ENCODE peak calls at places on chromosomes 3 and 15, in five cellular contexts. One of them, this sample, is unnamed.
A peak's percentile ranks its signal among the peaks of the same experiment; 100 is the strongest.

GRCh38 chr3:94647131-94647530 is 584.3 kb downstream of the NSUN3 start:
- DNase-seq in A549: peak; percentile 45
- DNase-seq in left lung: no peak
- DNase-seq in mesenchymal stem cell: no peak
- DNase-seq in HCT116: no peak
- DNase-seq in this sample: no peak

GRCh38 chr3:57163751-57164150 is 1.4 kb downstream of the IL17RD start:
- DNase-seq in HCT116: no peak
- DNase-seq in A549: no peak
- DNase-seq in mesenchymal stem cell: no peak
- DNase-seq in left lung: no peak
- DNase-seq in this sample: no peak

GRCh38 chr15:53307952-53308624 is 451.4 kb downstream of the WDR72 start:
- DNase-seq in HCT116: no peak
- DNase-seq in mesenchymal stem cell: no peak
- DNase-seq in A549: peak; percentile 72
- DNase-seq in left lung: no peak
- DNase-seq in this sample: no peak

GRCh38 chr3:149336925-149337324 is 3.5 kb upstream of the TM4SF18 start:
- DNase-seq in mesenchymal stem cell: no peak
- DNase-seq in A549: no peak
- DNase-seq in left lung: no peak
- DNase-seq in HCT116: no peak
- DNase-seq in this sample: no peak

GRCh38 chr15:79779739-79780138 is 117.1 kb downstream of the MTHFS start:
- DNase-seq in HCT116: no peak
- DNase-seq in mesenchymal stem cell: no peak
- DNase-seq in left lung: no peak
- DNase-seq in A549: no peak
- DNase-seq in this sample: no peak

GRCh38 chr3:12793701-12794100 is 2.8 kb upstream of the CAND2 start:
- DNase-seq in mesenchymal stem cell: no peak
- DNase-seq in A549: no peak
- DNase-seq in HCT116: no peak
- DNase-seq in left lung: no peak
- DNase-seq in this sample: no peak

GRCh38 chr3:181722156-181722555 is 10.4 kb downstream of the SOX2 start:
- DNase-seq in mesenchymal stem cell: no peak
- DNase-seq in left lung: no peak
- DNase-seq in A549: no peak
- DNase-seq in HCT116: no peak
- DNase-seq in this sample: no peak

GRCh38 chr3:135837977-135838636 is 127.4 kb upstream of the PPP2R3A start:
- DNase-seq in HCT116: no peak
- DNase-seq in A549: no peak
- DNase-seq in mesenchymal stem cell: no peak
- DNase-seq in left lung: no peak
- DNase-seq in this sample: no peak

GRCh38 chr3:76352069-76352847 is 566.9 kb upstream of the ZNF717 start:
- DNase-seq in left lung: no peak
- DNase-seq in HCT116: no peak
- DNase-seq in A549: no peak
- DNase-seq in mesenchymal stem cell: peak; percentile 28
- DNase-seq in this sample: no peak

GRCh38 chr3:136957751-136958288 is at the start of gene IL20RB:
- DNase-seq in left lung: no peak
- DNase-seq in mesenchymal stem cell: peak; percentile 37
- DNase-seq in HCT116: peak; percentile 62
- DNase-seq in A549: peak; percentile 14
- DNase-seq in this sample: no peak

GRCh38 chr15:39801641-39802309 is 19.1 kb upstream of the FSIP1 start:
- DNase-seq in mesenchymal stem cell: peak; percentile 32
- DNase-seq in HCT116: peak; percentile 46
- DNase-seq in left lung: no peak
- DNase-seq in A549: peak; percentile 48
- DNase-seq in this sample: no peak

GRCh38 chr3:16474304-16474703 is 39.2 kb downstream of the RFTN1 start:
- DNase-seq in HCT116: no peak
- DNase-seq in mesenchymal stem cell: peak; percentile 84
- DNase-seq in A549: no peak
- DNase-seq in left lung: no peak
- DNase-seq in this sample: no peak

GRCh38 chr3:34793066-34793465 is 846.3 kb upstream of the ARPP21 start:
- DNase-seq in left lung: no peak
- DNase-seq in HCT116: no peak
- DNase-seq in A549: no peak
- DNase-seq in mesenchymal stem cell: no peak
- DNase-seq in this sample: no peak

GRCh38 chr3:73352841-73353493 is 271.8 kb downstream of the PDZRN3 start:
- DNase-seq in A549: no peak
- DNase-seq in HCT116: no peak
- DNase-seq in mesenchymal stem cell: no peak
- DNase-seq in left lung: no peak
- DNase-seq in this sample: no peak

GRCh38 chr3:128054363-128054762 is 2.1 kb downstream of the SEC61A1 start:
- DNase-seq in left lung: no peak
- DNase-seq in mesenchymal stem cell: peak; percentile 71
- DNase-seq in A549: no peak
- DNase-seq in HCT116: no peak
- DNase-seq in this sample: no peak

GRCh38 chr3:195100903-195101591 is 169.9 kb downstream of the XXYLT1 start:
- DNase-seq in mesenchymal stem cell: peak; percentile 74
- DNase-seq in left lung: peak; percentile 88
- DNase-seq in A549: no peak
- DNase-seq in HCT116: no peak
- DNase-seq in this sample: no peak

GRCh38 chr3:79253704-79254103 is 514.1 kb downstream of the ROBO1 start:
- DNase-seq in HCT116: no peak
- DNase-seq in A549: no peak
- DNase-seq in left lung: no peak
- DNase-seq in mesenchymal stem cell: no peak
- DNase-seq in this sample: no peak

GRCh38 chr3:158727499-158728377 is 4.5 kb downstream of the RARRES1 start:
- DNase-seq in left lung: no peak
- DNase-seq in mesenchymal stem cell: peak; percentile 77
- DNase-seq in HCT116: peak; percentile 42
- DNase-seq in A549: peak; percentile 79
- DNase-seq in this sample: no peak

GRCh38 chr3:10160346-10160745 is 4.4 kb upstream of the IRAK2 start:
- DNase-seq in left lung: no peak
- DNase-seq in HCT116: no peak
- DNase-seq in mesenchymal stem cell: no peak
- DNase-seq in A549: no peak
- DNase-seq in this sample: no peak

GRCh38 chr3:37920156-37920686 is 58.5 kb downstream of the CTDSPL start:
- DNase-seq in A549: no peak
- DNase-seq in mesenchymal stem cell: no peak
- DNase-seq in left lung: no peak
- DNase-seq in HCT116: no peak
- DNase-seq in this sample: no peak

GRCh38 chr15:62173215-62173614 is 8.1 kb upstream of the C2CD4B start:
- DNase-seq in A549: no peak
- DNase-seq in left lung: no peak
- DNase-seq in mesenchymal stem cell: no peak
- DNase-seq in HCT116: no peak
- DNase-seq in this sample: no peak

GRCh38 chr3:13451301-13451673 is 28.8 kb upstream of the HDAC11 start:
- DNase-seq in A549: peak; percentile 45
- DNase-seq in left lung: no peak
- DNase-seq in HCT116: no peak
- DNase-seq in mesenchymal stem cell: no peak
- DNase-seq in this sample: no peak

GRCh38 chr15:68672781-68673205 is 94.0 kb downstream of the CORO2B start:
- DNase-seq in HCT116: no peak
- DNase-seq in A549: peak; percentile 29
- DNase-seq in mesenchymal stem cell: no peak
- DNase-seq in left lung: no peak
- DNase-seq in this sample: no peak

GRCh38 chr15:73325191-73325980 is 43.4 kb downstream of the HCN4 start:
- DNase-seq in HCT116: no peak
- DNase-seq in mesenchymal stem cell: no peak
- DNase-seq in left lung: no peak
- DNase-seq in A549: peak; percentile 25
- DNase-seq in this sample: no peak

GRCh38 chr3:171757377-171758034 is 52.8 kb downstream of the PLD1 start:
- DNase-seq in left lung: no peak
- DNase-seq in HCT116: no peak
- DNase-seq in A549: no peak
- DNase-seq in mesenchymal stem cell: no peak
- DNase-seq in this sample: no peak

GRCh38 chr3:127538569-127538968 is 52.0 kb downstream of the TPRA1 start:
- DNase-seq in mesenchymal stem cell: no peak
- DNase-seq in left lung: no peak
- DNase-seq in A549: no peak
- DNase-seq in HCT116: no peak
- DNase-seq in this sample: no peak

GRCh38 chr15:27167738-27168137 is 196.8 kb downstream of the GABRG3 start:
- DNase-seq in A549: no peak
- DNase-seq in HCT116: no peak
- DNase-seq in mesenchymal stem cell: no peak
- DNase-seq in left lung: no peak
- DNase-seq in this sample: no peak
- H3K9me3 ChIP-seq in A549: no peaks in the 10 kb centered on the region
- H3K9me3 ChIP-seq in HCT116: peaks cover 45% of the 10 kb centered on the region
- H3K9me3 ChIP-seq in mesenchymal stem cell: no peaks in the 10 kb centered on the region
- H3K9me3 ChIP-seq in left lung: no peaks in the 10 kb centered on the region
- H3K9me3 ChIP-seq in this sample: no peaks in the 10 kb centered on the region

GRCh38 chr15:25054329-25054728 is 99.5 kb downstream of the SNRPN start:
- DNase-seq in A549: no peak
- DNase-seq in left lung: no peak
- DNase-seq in HCT116: no peak
- DNase-seq in mesenchymal stem cell: no peak
- DNase-seq in this sample: no peak

GRCh38 chr15:25054943-25055342 is 100.2 kb downstream of the SNRPN start:
- DNase-seq in left lung: no peak
- DNase-seq in HCT116: no peak
- DNase-seq in mesenchymal stem cell: no peak
- DNase-seq in A549: no peak
- DNase-seq in this sample: no peak

GRCh38 chr15:25051399-25052154 is 96.8 kb downstream of the SNRPN start:
- DNase-seq in left lung: no peak
- DNase-seq in mesenchymal stem cell: no peak
- DNase-seq in A549: no peak
- DNase-seq in HCT116: no peak
- DNase-seq in this sample: no peak

GRCh38 chr15:25052191-25052999 is 97.6 kb downstream of the SNRPN start:
- DNase-seq in A549: no peak
- DNase-seq in left lung: no peak
- DNase-seq in mesenchymal stem cell: no peak
- DNase-seq in HCT116: no peak
- DNase-seq in this sample: no peak

GRCh38 chr15:25053000-25053815 is 98.4 kb downstream of the SNRPN start:
- DNase-seq in mesenchymal stem cell: no peak
- DNase-seq in HCT116: no peak
- DNase-seq in left lung: no peak
- DNase-seq in A549: no peak
- DNase-seq in this sample: no peak
- H3K9me3 ChIP-seq in mesenchymal stem cell: peaks cover 94% of the 10 kb centered on the region
- H3K9me3 ChIP-seq in HCT116: peaks cover 56% of the 10 kb centered on the region
- H3K9me3 ChIP-seq in left lung: no peaks in the 10 kb centered on the region
- H3K9me3 ChIP-seq in A549: peaks cover 69% of the 10 kb centered on the region
- H3K9me3 ChIP-seq in this sample: peaks cover 51% of the 10 kb centered on the region

DNA sequence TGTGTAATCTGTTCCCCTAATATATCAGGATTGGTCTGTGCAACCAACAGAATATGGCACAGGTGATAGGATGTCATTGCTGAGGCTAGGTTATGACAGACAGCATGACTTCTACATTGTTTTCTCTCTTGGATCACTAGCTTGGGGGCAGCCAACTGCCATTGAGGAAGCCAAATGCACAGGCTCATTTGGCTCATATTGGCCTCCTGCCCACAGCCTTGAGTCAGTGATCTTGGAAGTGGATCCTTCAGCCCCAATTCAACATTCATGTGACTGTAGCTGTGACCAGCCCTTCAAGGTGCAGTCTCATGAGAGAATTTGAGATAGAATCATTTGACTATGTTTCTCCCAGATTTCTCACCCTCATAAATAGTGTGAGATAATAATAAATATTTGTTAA is 675.6 kb downstream of the GRM7 start:
- DNase-seq in mesenchymal stem cell: no peak
- DNase-seq in left lung: no peak
- DNase-seq in A549: no peak
- DNase-seq in HCT116: no peak
- DNase-seq in this sample: no peak
- H3K9me3 ChIP-seq in mesenchymal stem cell: peaks cover 6% of the 10 kb centered on the region
- H3K9me3 ChIP-seq in left lung: no peaks in the 10 kb centered on the region
- H3K9me3 ChIP-seq in A549: peaks cover 2% of the 10 kb centered on the region
- H3K9me3 ChIP-seq in HCT116: no peaks in the 10 kb centered on the region
- H3K9me3 ChIP-seq in this sample: no peaks in the 10 kb centered on the region

GRCh38 chr15:66764067-66764428 is 62.0 kb downstream of the SMAD6 start:
- DNase-seq in mesenchymal stem cell: peak; percentile 60
- DNase-seq in A549: no peak
- DNase-seq in HCT116: no peak
- DNase-seq in left lung: no peak
- DNase-seq in this sample: no peak

GRCh38 chr15:66760968-66761722 is 59.1 kb downstream of the SMAD6 start:
- DNase-seq in A549: no peak
- DNase-seq in mesenchymal stem cell: peak; percentile 38
- DNase-seq in HCT116: no peak
- DNase-seq in left lung: no peak
- DNase-seq in this sample: no peak

GRCh38 chr15:66760358-66760967 is 58.4 kb downstream of the SMAD6 start:
- DNase-seq in HCT116: no peak
- DNase-seq in left lung: no peak
- DNase-seq in A549: no peak
- DNase-seq in mesenchymal stem cell: no peak
- DNase-seq in this sample: no peak

GRCh38 chr15:66763186-66764066 is 61.4 kb downstream of the SMAD6 start:
- DNase-seq in HCT116: no peak
- DNase-seq in A549: peak; percentile 50
- DNase-seq in mesenchymal stem cell: no peak
- DNase-seq in left lung: peak; percentile 90
- DNase-seq in this sample: no peak

DNA sequence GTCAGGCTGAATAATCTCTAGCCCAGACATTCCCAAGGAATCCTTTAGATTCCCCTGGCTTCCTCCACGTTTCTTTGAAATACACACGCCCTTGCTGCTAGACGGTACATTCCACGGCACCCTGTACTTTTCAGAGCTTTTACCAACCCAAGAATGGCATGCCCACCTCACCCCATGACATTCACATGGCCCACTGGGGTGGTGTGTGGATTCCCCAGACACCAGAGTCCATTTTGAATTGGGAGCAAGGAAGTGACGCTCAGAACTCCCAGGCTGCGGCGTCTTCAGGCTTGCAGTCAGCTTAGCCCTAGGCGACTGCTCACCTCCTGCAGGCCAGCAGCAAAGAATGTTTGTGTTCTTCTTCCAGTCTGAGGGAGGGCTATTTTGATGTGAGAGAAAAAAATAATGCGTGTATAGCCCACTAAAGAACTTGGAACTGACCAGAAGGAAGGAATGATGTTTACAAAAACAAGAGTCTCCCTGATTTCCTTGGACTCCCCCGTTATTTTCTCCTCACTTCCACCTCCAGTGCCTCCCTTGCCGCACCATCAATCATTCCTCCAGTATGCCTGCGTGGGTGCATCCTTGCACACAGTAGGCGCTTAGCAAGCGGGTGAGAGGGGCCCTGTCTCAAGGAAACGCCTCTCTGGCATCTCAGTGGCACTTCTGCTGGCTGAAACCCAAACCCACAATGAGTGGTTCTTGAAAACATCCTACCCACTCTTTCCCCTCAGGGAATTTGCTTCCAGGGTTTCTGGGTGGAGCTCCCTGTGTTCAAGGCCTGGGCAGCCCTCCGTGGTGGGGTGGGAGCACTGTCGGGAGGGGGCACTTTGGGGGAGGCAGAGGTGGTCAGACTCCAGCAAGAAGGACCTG is 59.9 kb downstream of the SMAD6 start:
- DNase-seq in HCT116: no peak
- DNase-seq in left lung: no peak
- DNase-seq in mesenchymal stem cell: peak; percentile 68
- DNase-seq in A549: peak; percentile 52
- DNase-seq in this sample: no peak
- H3K9me3 ChIP-seq in HCT116: no peaks in the 10 kb centered on the region
- H3K9me3 ChIP-seq in left lung: no peaks in the 10 kb centered on the region
- H3K9me3 ChIP-seq in mesenchymal stem cell: no peaks in the 10 kb centered on the region
- H3K9me3 ChIP-seq in A549: no peaks in the 10 kb centered on the region
- H3K9me3 ChIP-seq in this sample: no peaks in the 10 kb centered on the region